ENCODE peak calls at places on chromosomes 16 and 17, in nine cellular contexts. One of them, this sample, is unnamed.
A peak's percentile ranks its signal among the peaks of the same experiment; 100 is the strongest.

GRCh38 chr16:84058664-84059063 is 16.1 kb upstream of the SLC38A8 start:
- DNase-seq in pancreas: no peak
- DNase-seq in heart right ventricle: no peak
- DNase-seq in brain microvascular endothelial cell: no peak
- DNase-seq in hepatocyte: no peak
- DNase-seq in IMR-90: no peak
- DNase-seq in left lung: no peak
- DNase-seq in coronary artery: peak; percentile 38
- DNase-seq in left ventricle myocardium inferior: peak; percentile 76
- DNase-seq in this sample: no peak

GRCh38 chr17:46868689-46869187 is 17.4 kb downstream of the WNT9B start:
- DNase-seq in IMR-90: peak; percentile 11
- DNase-seq in coronary artery: no peak
- DNase-seq in brain microvascular endothelial cell: no peak
- DNase-seq in pancreas: no peak
- DNase-seq in left lung: no peak
- DNase-seq in hepatocyte: no peak
- DNase-seq in heart right ventricle: no peak
- DNase-seq in left ventricle myocardium inferior: no peak
- DNase-seq in this sample: no peak

GRCh38 chr17:73566905-73567782 is 77.1 kb downstream of the SDK2 start:
- DNase-seq in left ventricle myocardium inferior: no peak
- DNase-seq in IMR-90: no peak
- DNase-seq in heart right ventricle: no peak
- DNase-seq in brain microvascular endothelial cell: no peak
- DNase-seq in pancreas: no peak
- DNase-seq in hepatocyte: no peak
- DNase-seq in coronary artery: no peak
- DNase-seq in left lung: no peak
- DNase-seq in this sample: no peak

GRCh38 chr17:52158450-52159042 is at the start of gene CA10:
- DNase-seq in left ventricle myocardium inferior: no peak
- DNase-seq in heart right ventricle: no peak
- DNase-seq in pancreas: no peak
- DNase-seq in brain microvascular endothelial cell: no peak
- DNase-seq in hepatocyte: peak; percentile 27
- DNase-seq in IMR-90: no peak
- DNase-seq in left lung: no peak
- DNase-seq in coronary artery: no peak
- DNase-seq in this sample: no peak

GRCh38 chr17:31654936-31655335 is 204.1 kb downstream of the COPRS start:
- DNase-seq in brain microvascular endothelial cell: no peak
- DNase-seq in left lung: no peak
- DNase-seq in pancreas: no peak
- DNase-seq in IMR-90: peak; percentile 12
- DNase-seq in hepatocyte: no peak
- DNase-seq in coronary artery: no peak
- DNase-seq in left ventricle myocardium inferior: no peak
- DNase-seq in heart right ventricle: no peak
- DNase-seq in this sample: peak; percentile 76

GRCh38 chr17:77451271-77451893 is 310.6 kb downstream of the SEC14L1 start:
- DNase-seq in pancreas: peak; percentile 66
- DNase-seq in heart right ventricle: peak; percentile 66
- DNase-seq in IMR-90: peak; percentile 69
- DNase-seq in brain microvascular endothelial cell: peak; percentile 49
- DNase-seq in hepatocyte: peak; percentile 91
- DNase-seq in coronary artery: no peak
- DNase-seq in left lung: peak; percentile 71
- DNase-seq in left ventricle myocardium inferior: peak; percentile 77
- DNase-seq in this sample: no peak

GRCh38 chr17:29613371-29613837 is 9.3 kb downstream of the CORO6 start:
- DNase-seq in left ventricle myocardium inferior: peak; percentile 97
- DNase-seq in IMR-90: peak; percentile 59
- DNase-seq in pancreas: peak; percentile 86
- DNase-seq in hepatocyte: peak; percentile 90
- DNase-seq in left lung: peak; percentile 92
- DNase-seq in brain microvascular endothelial cell: peak; percentile 91
- DNase-seq in coronary artery: peak; percentile 92
- DNase-seq in heart right ventricle: peak; percentile 95
- DNase-seq in this sample: no peak

GRCh38 chr16:2846511-2847310 is 11.3 kb downstream of the PRSS22 start:
- DNase-seq in left lung: no peak
- DNase-seq in brain microvascular endothelial cell: no peak
- DNase-seq in IMR-90: peak; percentile 88
- DNase-seq in pancreas: no peak
- DNase-seq in coronary artery: no peak
- DNase-seq in heart right ventricle: no peak
- DNase-seq in hepatocyte: peak; percentile 65
- DNase-seq in left ventricle myocardium inferior: no peak
- DNase-seq in this sample: peak; percentile 70

GRCh38 chr17:21358185-21358584 is 18.0 kb upstream of the KCNJ12 start:
- DNase-seq in left lung: no peak
- DNase-seq in pancreas: no peak
- DNase-seq in IMR-90: no peak
- DNase-seq in left ventricle myocardium inferior: no peak
- DNase-seq in heart right ventricle: no peak
- DNase-seq in coronary artery: no peak
- DNase-seq in hepatocyte: no peak
- DNase-seq in brain microvascular endothelial cell: no peak
- DNase-seq in this sample: no peak

GRCh38 chr17:72392056-72393010 is 271.5 kb downstream of the SOX9 start:
- DNase-seq in heart right ventricle: no peak
- DNase-seq in IMR-90: peak; percentile 95
- DNase-seq in left ventricle myocardium inferior: no peak
- DNase-seq in left lung: no peak
- DNase-seq in coronary artery: no peak
- DNase-seq in brain microvascular endothelial cell: peak; percentile 57
- DNase-seq in pancreas: no peak
- DNase-seq in hepatocyte: no peak
- DNase-seq in this sample: no peak

GRCh38 chr17:82351254-82351712 is 7.8 kb upstream of the TEX19 start:
- DNase-seq in brain microvascular endothelial cell: no peak
- DNase-seq in pancreas: no peak
- DNase-seq in IMR-90: no peak
- DNase-seq in hepatocyte: no peak
- DNase-seq in left lung: no peak
- DNase-seq in heart right ventricle: no peak
- DNase-seq in left ventricle myocardium inferior: no peak
- DNase-seq in coronary artery: no peak
- DNase-seq in this sample: no peak

GRCh38 chr17:54839022-54839806 is 61.4 kb upstream of the TOM1L1 start:
- DNase-seq in pancreas: no peak
- DNase-seq in left lung: no peak
- DNase-seq in coronary artery: no peak
- DNase-seq in left ventricle myocardium inferior: no peak
- DNase-seq in heart right ventricle: no peak
- DNase-seq in IMR-90: no peak
- DNase-seq in hepatocyte: no peak
- DNase-seq in brain microvascular endothelial cell: no peak
- DNase-seq in this sample: no peak

GRCh38 chr17:81129289-81129688 is 36.0 kb upstream of the PVALEF start:
- DNase-seq in hepatocyte: no peak
- DNase-seq in heart right ventricle: no peak
- DNase-seq in left ventricle myocardium inferior: no peak
- DNase-seq in left lung: no peak
- DNase-seq in coronary artery: no peak
- DNase-seq in pancreas: no peak
- DNase-seq in brain microvascular endothelial cell: no peak
- DNase-seq in IMR-90: no peak
- DNase-seq in this sample: no peak
- TF ChIP-seq CTCF in hepatocyte: no peak
- TF ChIP-seq CTCF in heart right ventricle: no peak
- TF ChIP-seq CTCF in left ventricle myocardium inferior: no peak
- TF ChIP-seq CTCF in left lung: no peak
- TF ChIP-seq CTCF in coronary artery: no peak
- TF ChIP-seq CTCF in pancreas: no peak
- TF ChIP-seq CTCF in brain microvascular endothelial cell: peak; percentile 25
- TF ChIP-seq CTCF in IMR-90: no peak
- TF ChIP-seq CTCF in this sample: no peak

GRCh38 chr17:15263680-15264079 is 1.4 kb downstream of the PMP22 start:
- DNase-seq in coronary artery: no peak
- DNase-seq in brain microvascular endothelial cell: no peak
- DNase-seq in left lung: no peak
- DNase-seq in pancreas: no peak
- DNase-seq in IMR-90: no peak
- DNase-seq in heart right ventricle: no peak
- DNase-seq in left ventricle myocardium inferior: no peak
- DNase-seq in hepatocyte: no peak
- DNase-seq in this sample: no peak
- H3K27ac ChIP-seq in coronary artery: peak overlapping the region; percentile 95
- H3K27ac ChIP-seq in brain microvascular endothelial cell: no peak overlapping the region
- H3K27ac ChIP-seq in left lung: no peak overlapping the region
- H3K27ac ChIP-seq in pancreas: no peak overlapping the region
- H3K27ac ChIP-seq in IMR-90: peak overlapping the region; percentile 88
- H3K27ac ChIP-seq in heart right ventricle: peak overlapping the region; percentile 95
- H3K27ac ChIP-seq in left ventricle myocardium inferior: peak overlapping the region; percentile 99
- H3K27ac ChIP-seq in hepatocyte: peak overlapping the region; percentile 97
- H3K27ac ChIP-seq in this sample: peak overlapping the region; percentile 93

GRCh38 chr17:2362881-2363280 is 25.6 kb downstream of the SGSM2 start:
- DNase-seq in heart right ventricle: no peak
- DNase-seq in IMR-90: no peak
- DNase-seq in pancreas: no peak
- DNase-seq in hepatocyte: no peak
- DNase-seq in left lung: no peak
- DNase-seq in coronary artery: no peak
- DNase-seq in left ventricle myocardium inferior: no peak
- DNase-seq in brain microvascular endothelial cell: no peak
- DNase-seq in this sample: no peak

GRCh38 chr17:2364132-2365116 is 27.1 kb downstream of the SGSM2 start:
- DNase-seq in pancreas: no peak
- DNase-seq in heart right ventricle: peak; percentile 63
- DNase-seq in IMR-90: no peak
- DNase-seq in left lung: no peak
- DNase-seq in left ventricle myocardium inferior: peak; percentile 70
- DNase-seq in hepatocyte: no peak
- DNase-seq in coronary artery: no peak
- DNase-seq in brain microvascular endothelial cell: no peak
- DNase-seq in this sample: no peak

GRCh38 chr17:2362016-2362415 is 24.7 kb downstream of the SGSM2 start:
- DNase-seq in IMR-90: no peak
- DNase-seq in coronary artery: no peak
- DNase-seq in left lung: no peak
- DNase-seq in left ventricle myocardium inferior: no peak
- DNase-seq in heart right ventricle: no peak
- DNase-seq in hepatocyte: no peak
- DNase-seq in pancreas: no peak
- DNase-seq in brain microvascular endothelial cell: no peak
- DNase-seq in this sample: no peak

GRCh38 chr17:2362416-2362815 is 25.1 kb downstream of the SGSM2 start:
- DNase-seq in IMR-90: no peak
- DNase-seq in coronary artery: no peak
- DNase-seq in left ventricle myocardium inferior: no peak
- DNase-seq in brain microvascular endothelial cell: no peak
- DNase-seq in pancreas: no peak
- DNase-seq in hepatocyte: no peak
- DNase-seq in heart right ventricle: no peak
- DNase-seq in left lung: no peak
- DNase-seq in this sample: no peak

DNA sequence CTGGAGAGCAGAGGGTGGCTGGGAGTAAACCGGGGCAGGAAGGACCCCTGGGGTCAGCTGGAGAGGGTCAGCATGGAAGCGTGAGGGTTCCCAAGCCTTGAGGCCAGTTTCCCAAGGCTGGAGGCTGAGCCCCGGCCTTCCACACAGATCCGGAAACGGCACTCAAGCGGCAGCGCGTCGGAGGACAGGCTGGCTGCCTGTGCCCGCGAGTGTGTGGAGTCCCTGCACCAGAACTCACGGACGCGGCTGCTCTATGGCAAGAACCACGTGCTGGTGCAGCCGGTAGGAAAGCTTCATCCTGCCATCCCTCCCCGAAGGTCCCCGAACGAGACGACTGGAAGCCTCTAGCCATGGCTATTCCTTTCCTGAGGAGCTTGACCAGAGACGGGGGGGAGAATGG is 26.0 kb downstream of the SGSM2 start:
- DNase-seq in pancreas: no peak
- DNase-seq in heart right ventricle: no peak
- DNase-seq in left lung: no peak
- DNase-seq in IMR-90: no peak
- DNase-seq in coronary artery: no peak
- DNase-seq in brain microvascular endothelial cell: no peak
- DNase-seq in left ventricle myocardium inferior: no peak
- DNase-seq in hepatocyte: no peak
- DNase-seq in this sample: no peak
- TF ChIP-seq CTCF in pancreas: no peak
- TF ChIP-seq CTCF in heart right ventricle: no peak
- TF ChIP-seq CTCF in left lung: no peak
- TF ChIP-seq CTCF in IMR-90: no peak
- TF ChIP-seq CTCF in coronary artery: no peak
- TF ChIP-seq CTCF in brain microvascular endothelial cell: no peak
- TF ChIP-seq CTCF in left ventricle myocardium inferior: no peak
- TF ChIP-seq CTCF in hepatocyte: no peak
- TF ChIP-seq CTCF in this sample: no peak

GRCh38 chr16:27624154-27625049 is 74.5 kb downstream of the KATNIP start:
- DNase-seq in coronary artery: no peak
- DNase-seq in left lung: no peak
- DNase-seq in brain microvascular endothelial cell: no peak
- DNase-seq in hepatocyte: no peak
- DNase-seq in IMR-90: no peak
- DNase-seq in left ventricle myocardium inferior: no peak
- DNase-seq in pancreas: no peak
- DNase-seq in heart right ventricle: no peak
- DNase-seq in this sample: no peak

GRCh38 chr16:27620533-27620932 is 70.6 kb downstream of the KATNIP start:
- DNase-seq in hepatocyte: no peak
- DNase-seq in pancreas: no peak
- DNase-seq in coronary artery: no peak
- DNase-seq in IMR-90: peak; percentile 19
- DNase-seq in brain microvascular endothelial cell: no peak
- DNase-seq in left lung: no peak
- DNase-seq in heart right ventricle: no peak
- DNase-seq in left ventricle myocardium inferior: no peak
- DNase-seq in this sample: no peak

GRCh38 chr16:27628216-27628945 is 78.4 kb downstream of the KATNIP start:
- DNase-seq in coronary artery: no peak
- DNase-seq in pancreas: no peak
- DNase-seq in left lung: no peak
- DNase-seq in left ventricle myocardium inferior: no peak
- DNase-seq in hepatocyte: peak; percentile 36
- DNase-seq in heart right ventricle: no peak
- DNase-seq in brain microvascular endothelial cell: no peak
- DNase-seq in IMR-90: no peak
- DNase-seq in this sample: no peak

DNA sequence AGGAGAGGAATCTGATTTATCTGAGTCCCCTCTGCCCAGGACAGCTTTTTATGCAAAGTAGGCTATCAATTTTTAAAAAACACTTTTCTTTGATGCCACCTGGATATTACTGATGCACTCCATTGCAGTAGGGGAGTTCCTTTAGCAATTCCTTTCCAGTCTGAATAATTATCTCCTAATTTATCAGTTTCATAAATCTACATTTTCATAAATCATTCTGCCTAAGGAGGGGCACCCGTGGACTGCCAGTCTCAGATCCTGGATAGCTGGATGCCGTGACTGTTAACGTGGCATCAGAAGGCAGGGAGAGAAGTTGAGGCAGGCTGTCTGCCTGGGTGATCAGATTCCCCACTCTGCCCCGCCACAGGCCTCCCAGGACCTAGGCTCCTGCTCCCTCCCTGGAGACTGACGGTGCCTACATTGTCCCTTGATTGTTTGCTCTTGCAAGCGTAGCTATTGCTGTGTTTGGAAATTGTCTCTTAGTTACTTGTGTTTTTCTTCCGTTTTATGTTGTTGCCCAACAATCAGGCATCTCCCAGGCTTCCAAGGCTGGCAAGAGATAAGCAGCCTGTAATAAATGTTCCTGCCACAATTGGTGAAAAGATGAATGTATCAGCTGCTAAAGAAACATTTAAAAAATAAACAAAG is 75.2 kb downstream of the KATNIP start:
- DNase-seq in heart right ventricle: peak; percentile 10
- DNase-seq in brain microvascular endothelial cell: no peak
- DNase-seq in IMR-90: peak; percentile 26
- DNase-seq in hepatocyte: peak; percentile 48
- DNase-seq in left lung: no peak
- DNase-seq in pancreas: no peak
- DNase-seq in left ventricle myocardium inferior: no peak
- DNase-seq in coronary artery: no peak
- DNase-seq in this sample: no peak
- H3K27ac ChIP-seq in heart right ventricle: no peak overlapping the region
- H3K27ac ChIP-seq in brain microvascular endothelial cell: no peak overlapping the region
- H3K27ac ChIP-seq in IMR-90: no peak overlapping the region
- H3K27ac ChIP-seq in hepatocyte: peak overlapping the region; percentile 78
- H3K27ac ChIP-seq in left lung: no peak overlapping the region
- H3K27ac ChIP-seq in pancreas: no peak overlapping the region
- H3K27ac ChIP-seq in left ventricle myocardium inferior: peak overlapping the region; percentile 76
- H3K27ac ChIP-seq in coronary artery: peak overlapping the region; percentile 13
- H3K27ac ChIP-seq in this sample: no peak overlapping the region

This sample was measured in RWPE1.